ENCODE peak calls at places on chromosome 12, in six cellular contexts. One of them, this sample, is unnamed.

GRCh38 chr12:87820524-87821194 is 208.5 kb downstream of the C12orf50 start:
- DNase-seq in stimulated activated naive CD4-positive, alpha-beta T cell: no peak
- DNase-seq in hippocampal formation: no peak
- DNase-seq in WTC11: no peak
- DNase-seq in K562: no peak
- DNase-seq in stimulated activated CD4-positive, alpha-beta T cell treated with anti-CD3 and anti-CD28 coated beads, TNF-alpha, amount 100 ng/mL, for 48 hours: no peak
- DNase-seq in this sample: no peak

GRCh38 chr12:79900199-79900598 is 34.7 kb downstream of the PPP1R12A start:
- DNase-seq in stimulated activated naive CD4-positive, alpha-beta T cell: no peak
- DNase-seq in hippocampal formation: no peak
- DNase-seq in WTC11: no peak
- DNase-seq in K562: no peak
- DNase-seq in stimulated activated CD4-positive, alpha-beta T cell treated with anti-CD3 and anti-CD28 coated beads, TNF-alpha, amount 100 ng/mL, for 48 hours: no peak
- DNase-seq in this sample: no peak

GRCh38 chr12:120698677-120699076 is 11.6 kb upstream of the UNC119B start:
- DNase-seq in stimulated activated naive CD4-positive, alpha-beta T cell: no peak
- DNase-seq in hippocampal formation: no peak
- DNase-seq in WTC11: no peak
- DNase-seq in K562: no peak
- DNase-seq in stimulated activated CD4-positive, alpha-beta T cell treated with anti-CD3 and anti-CD28 coated beads, TNF-alpha, amount 100 ng/mL, for 48 hours: no peak
- DNase-seq in this sample: no peak

GRCh38 chr12:14367097-14367661 is 1.7 kb downstream of the ATF7IP start:
- DNase-seq in stimulated activated naive CD4-positive, alpha-beta T cell: no peak
- DNase-seq in hippocampal formation: no peak
- DNase-seq in WTC11: no peak
- DNase-seq in K562: peak
- DNase-seq in stimulated activated CD4-positive, alpha-beta T cell treated with anti-CD3 and anti-CD28 coated beads, TNF-alpha, amount 100 ng/mL, for 48 hours: no peak
- DNase-seq in this sample: no peak

GRCh38 chr12:91204416-91204815 is 21.8 kb upstream of the DCN start:
- DNase-seq in stimulated activated naive CD4-positive, alpha-beta T cell: no peak
- DNase-seq in hippocampal formation: no peak
- DNase-seq in WTC11: no peak
- DNase-seq in K562: no peak
- DNase-seq in stimulated activated CD4-positive, alpha-beta T cell treated with anti-CD3 and anti-CD28 coated beads, TNF-alpha, amount 100 ng/mL, for 48 hours: no peak
- DNase-seq in this sample: no peak

GRCh38 chr12:120416490-120417216 is 21.3 kb upstream of the COX6A1 start:
- DNase-seq in stimulated activated naive CD4-positive, alpha-beta T cell: no peak
- DNase-seq in hippocampal formation: no peak
- DNase-seq in WTC11: no peak
- DNase-seq in K562: no peak
- DNase-seq in stimulated activated CD4-positive, alpha-beta T cell treated with anti-CD3 and anti-CD28 coated beads, TNF-alpha, amount 100 ng/mL, for 48 hours: no peak
- DNase-seq in this sample: no peak

GRCh38 chr12:62192486-62193250 is 67.5 kb upstream of the USP15 start:
- DNase-seq in stimulated activated naive CD4-positive, alpha-beta T cell: peak
- DNase-seq in hippocampal formation: peak
- DNase-seq in WTC11: peak
- DNase-seq in K562: peak
- DNase-seq in stimulated activated CD4-positive, alpha-beta T cell treated with anti-CD3 and anti-CD28 coated beads, TNF-alpha, amount 100 ng/mL, for 48 hours: no peak
- DNase-seq in this sample: peak

GRCh38 chr12:107415066-107415465 is 270.5 kb upstream of the PWP1 start:
- DNase-seq in stimulated activated naive CD4-positive, alpha-beta T cell: no peak
- DNase-seq in hippocampal formation: no peak
- DNase-seq in WTC11: no peak
- DNase-seq in K562: no peak
- DNase-seq in stimulated activated CD4-positive, alpha-beta T cell treated with anti-CD3 and anti-CD28 coated beads, TNF-alpha, amount 100 ng/mL, for 48 hours: no peak
- DNase-seq in this sample: no peak

GRCh38 chr12:65670775-65671174 is 153.5 kb upstream of the HMGA2 start:
- DNase-seq in stimulated activated naive CD4-positive, alpha-beta T cell: no peak
- DNase-seq in hippocampal formation: no peak
- DNase-seq in WTC11: no peak
- DNase-seq in K562: peak
- DNase-seq in stimulated activated CD4-positive, alpha-beta T cell treated with anti-CD3 and anti-CD28 coated beads, TNF-alpha, amount 100 ng/mL, for 48 hours: no peak
- DNase-seq in this sample: no peak

GRCh38 chr12:82486524-82487235 is 128.4 kb downstream of the METTL25 start:
- DNase-seq in stimulated activated naive CD4-positive, alpha-beta T cell: no peak
- DNase-seq in hippocampal formation: no peak
- DNase-seq in WTC11: no peak
- DNase-seq in K562: no peak
- DNase-seq in stimulated activated CD4-positive, alpha-beta T cell treated with anti-CD3 and anti-CD28 coated beads, TNF-alpha, amount 100 ng/mL, for 48 hours: no peak
- DNase-seq in this sample: no peak

GRCh38 chr12:56488041-56488955 is at the start of gene GLS2:
- DNase-seq in stimulated activated naive CD4-positive, alpha-beta T cell: peak
- DNase-seq in hippocampal formation: peak
- DNase-seq in WTC11: peak
- DNase-seq in K562: peak
- DNase-seq in stimulated activated CD4-positive, alpha-beta T cell treated with anti-CD3 and anti-CD28 coated beads, TNF-alpha, amount 100 ng/mL, for 48 hours: peak
- DNase-seq in this sample: peak

GRCh38 chr12:101939856-101940265 is 62.5 kb downstream of the DRAM1 start:
- DNase-seq in stimulated activated naive CD4-positive, alpha-beta T cell: peak
- DNase-seq in hippocampal formation: peak
- DNase-seq in WTC11: peak
- DNase-seq in K562: peak
- DNase-seq in stimulated activated CD4-positive, alpha-beta T cell treated with anti-CD3 and anti-CD28 coated beads, TNF-alpha, amount 100 ng/mL, for 48 hours: no peak
- DNase-seq in this sample: peak

GRCh38 chr12:121190523-121191031 is 19.4 kb upstream of the P2RX4 start:
- DNase-seq in stimulated activated naive CD4-positive, alpha-beta T cell: no peak
- DNase-seq in hippocampal formation: no peak
- DNase-seq in WTC11: no peak
- DNase-seq in K562: no peak
- DNase-seq in stimulated activated CD4-positive, alpha-beta T cell treated with anti-CD3 and anti-CD28 coated beads, TNF-alpha, amount 100 ng/mL, for 48 hours: no peak
- DNase-seq in this sample: no peak

GRCh38 chr12:71755146-71755892 is 656 bp downstream of the RAB21 start:
- DNase-seq in stimulated activated naive CD4-positive, alpha-beta T cell: peak
- DNase-seq in hippocampal formation: no peak
- DNase-seq in WTC11: no peak
- DNase-seq in K562: peak
- DNase-seq in stimulated activated CD4-positive, alpha-beta T cell treated with anti-CD3 and anti-CD28 coated beads, TNF-alpha, amount 100 ng/mL, for 48 hours: peak
- DNase-seq in this sample: peak

GRCh38 chr12:42407306-42407705 is 81.3 kb downstream of the PPHLN1 start:
- DNase-seq in stimulated activated naive CD4-positive, alpha-beta T cell: no peak
- DNase-seq in hippocampal formation: no peak
- DNase-seq in WTC11: no peak
- DNase-seq in K562: no peak
- DNase-seq in stimulated activated CD4-positive, alpha-beta T cell treated with anti-CD3 and anti-CD28 coated beads, TNF-alpha, amount 100 ng/mL, for 48 hours: no peak
- DNase-seq in this sample: no peak

GRCh38 chr12:27299102-27299501 is 33.5 kb upstream of the BMAL2 start:
- DNase-seq in stimulated activated naive CD4-positive, alpha-beta T cell: no peak
- DNase-seq in hippocampal formation: no peak
- DNase-seq in WTC11: no peak
- DNase-seq in K562: no peak
- DNase-seq in stimulated activated CD4-positive, alpha-beta T cell treated with anti-CD3 and anti-CD28 coated beads, TNF-alpha, amount 100 ng/mL, for 48 hours: no peak
- DNase-seq in this sample: no peak

GRCh38 chr12:131034631-131035267 is 81.0 kb downstream of the ADGRD1 start:
- DNase-seq in stimulated activated naive CD4-positive, alpha-beta T cell: no peak
- DNase-seq in hippocampal formation: no peak
- DNase-seq in WTC11: no peak
- DNase-seq in K562: no peak
- DNase-seq in stimulated activated CD4-positive, alpha-beta T cell treated with anti-CD3 and anti-CD28 coated beads, TNF-alpha, amount 100 ng/mL, for 48 hours: no peak
- DNase-seq in this sample: no peak

GRCh38 chr12:60594035-60594711 is 998.3 kb downstream of the SLC16A7 start:
- DNase-seq in stimulated activated naive CD4-positive, alpha-beta T cell: no peak
- DNase-seq in hippocampal formation: no peak
- DNase-seq in WTC11: no peak
- DNase-seq in K562: no peak
- DNase-seq in stimulated activated CD4-positive, alpha-beta T cell treated with anti-CD3 and anti-CD28 coated beads, TNF-alpha, amount 100 ng/mL, for 48 hours: no peak
- DNase-seq in this sample: no peak

GRCh38 chr12:3828888-3829287 is 44.3 kb downstream of the PARP11 start:
- DNase-seq in stimulated activated naive CD4-positive, alpha-beta T cell: no peak
- DNase-seq in hippocampal formation: no peak
- DNase-seq in WTC11: no peak
- DNase-seq in K562: no peak
- DNase-seq in stimulated activated CD4-positive, alpha-beta T cell treated with anti-CD3 and anti-CD28 coated beads, TNF-alpha, amount 100 ng/mL, for 48 hours: no peak
- DNase-seq in this sample: no peak

GRCh38 chr12:112190626-112191025 is 65.3 kb downstream of the TRAFD1 start:
- DNase-seq in stimulated activated naive CD4-positive, alpha-beta T cell: no peak
- DNase-seq in hippocampal formation: no peak
- DNase-seq in WTC11: no peak
- DNase-seq in K562: no peak
- DNase-seq in stimulated activated CD4-positive, alpha-beta T cell treated with anti-CD3 and anti-CD28 coated beads, TNF-alpha, amount 100 ng/mL, for 48 hours: no peak
- DNase-seq in this sample: no peak

GRCh38 chr12:127728285-127728684 is 538.7 kb upstream of the TMEM132C start:
- DNase-seq in stimulated activated naive CD4-positive, alpha-beta T cell: no peak
- DNase-seq in hippocampal formation: no peak
- DNase-seq in WTC11: no peak
- DNase-seq in K562: no peak
- DNase-seq in stimulated activated CD4-positive, alpha-beta T cell treated with anti-CD3 and anti-CD28 coated beads, TNF-alpha, amount 100 ng/mL, for 48 hours: no peak
- DNase-seq in this sample: no peak